ENCODE peak calls at places on chromosomes 6 and 20, in seven cellular contexts. One of them, this sample, is unnamed. For H3K36me3, the result is how much of the 10 kb centered on the place peaks cover.

GRCh38 chr6:70166088-70166958 is 136.6 kb downstream of the COL9A1 start:
- DNase-seq in left lung: peak
- DNase-seq in adrenal gland: peak
- DNase-seq in cardiac muscle cell: peak
- DNase-seq in OCI-LY7: peak
- DNase-seq in uterus: no peak
- DNase-seq in bronchial epithelial cell: peak
- DNase-seq in this sample: peak

GRCh38 chr6:28867078-28867414 is 56.7 kb downstream of the TRIM27 start:
- DNase-seq in left lung: no peak
- DNase-seq in adrenal gland: no peak
- DNase-seq in cardiac muscle cell: peak
- DNase-seq in OCI-LY7: no peak
- DNase-seq in uterus: no peak
- DNase-seq in bronchial epithelial cell: peak
- DNase-seq in this sample: no peak

GRCh38 chr20:36487069-36487468 is 54.2 kb upstream of the MYL9 start:
- DNase-seq in left lung: no peak
- DNase-seq in adrenal gland: peak
- DNase-seq in cardiac muscle cell: no peak
- DNase-seq in OCI-LY7: no peak
- DNase-seq in uterus: no peak
- DNase-seq in bronchial epithelial cell: no peak
- DNase-seq in this sample: no peak

GRCh38 chr20:61263938-61264337 is 11.9 kb downstream of the CDH4 start:
- DNase-seq in left lung: no peak
- DNase-seq in adrenal gland: no peak
- DNase-seq in cardiac muscle cell: no peak
- DNase-seq in OCI-LY7: no peak
- DNase-seq in uterus: no peak
- DNase-seq in bronchial epithelial cell: no peak
- DNase-seq in this sample: no peak

GRCh38 chr6:128162423-128162822 is 261.6 kb upstream of the THEMIS start:
- DNase-seq in left lung: no peak
- DNase-seq in adrenal gland: no peak
- DNase-seq in cardiac muscle cell: no peak
- DNase-seq in OCI-LY7: no peak
- DNase-seq in uterus: no peak
- DNase-seq in bronchial epithelial cell: no peak
- DNase-seq in this sample: no peak

GRCh38 chr20:37807901-37808751 is 94.8 kb upstream of the VSTM2L start:
- DNase-seq in left lung: no peak
- DNase-seq in adrenal gland: no peak
- DNase-seq in cardiac muscle cell: no peak
- DNase-seq in OCI-LY7: no peak
- DNase-seq in uterus: no peak
- DNase-seq in bronchial epithelial cell: no peak
- DNase-seq in this sample: no peak

GRCh38 chr6:131792091-131792496 is 15.7 kb upstream of the ENPP1 start:
- DNase-seq in left lung: no peak
- DNase-seq in adrenal gland: no peak
- DNase-seq in cardiac muscle cell: no peak
- DNase-seq in OCI-LY7: no peak
- DNase-seq in uterus: no peak
- DNase-seq in bronchial epithelial cell: peak
- DNase-seq in this sample: no peak

GRCh38 chr6:89662659-89663223 is 24.2 kb upstream of the LYRM2 start:
- DNase-seq in left lung: no peak
- DNase-seq in adrenal gland: no peak
- DNase-seq in cardiac muscle cell: no peak
- DNase-seq in OCI-LY7: no peak
- DNase-seq in uterus: no peak
- DNase-seq in bronchial epithelial cell: no peak
- DNase-seq in this sample: no peak

GRCh38 chr20:1429143-1429728 is 36.4 kb upstream of the FKBP1A start:
- DNase-seq in left lung: no peak
- DNase-seq in adrenal gland: no peak
- DNase-seq in cardiac muscle cell: no peak
- DNase-seq in OCI-LY7: no peak
- DNase-seq in uterus: no peak
- DNase-seq in bronchial epithelial cell: peak
- DNase-seq in this sample: no peak

GRCh38 chr6:143449731-143450452 is 603 bp downstream of the ADAT2 start:
- DNase-seq in left lung: no peak
- DNase-seq in adrenal gland: no peak
- DNase-seq in cardiac muscle cell: peak
- DNase-seq in OCI-LY7: peak
- DNase-seq in uterus: no peak
- DNase-seq in bronchial epithelial cell: peak
- DNase-seq in this sample: no peak

GRCh38 chr6:97591955-97592354 is 308.9 kb upstream of the MMS22L start:
- DNase-seq in left lung: no peak
- DNase-seq in adrenal gland: no peak
- DNase-seq in cardiac muscle cell: no peak
- DNase-seq in OCI-LY7: no peak
- DNase-seq in uterus: no peak
- DNase-seq in bronchial epithelial cell: no peak
- DNase-seq in this sample: no peak

GRCh38 chr20:958936-959815 is 42.9 kb downstream of the RSPO4 start:
- DNase-seq in left lung: no peak
- DNase-seq in adrenal gland: no peak
- DNase-seq in cardiac muscle cell: no peak
- DNase-seq in OCI-LY7: no peak
- DNase-seq in uterus: no peak
- DNase-seq in bronchial epithelial cell: no peak
- DNase-seq in this sample: no peak

GRCh38 chr20:64180673-64181072 is 16.4 kb downstream of the MYT1 start:
- DNase-seq in left lung: no peak
- DNase-seq in adrenal gland: no peak
- DNase-seq in cardiac muscle cell: no peak
- DNase-seq in OCI-LY7: no peak
- DNase-seq in uterus: no peak
- DNase-seq in bronchial epithelial cell: no peak
- DNase-seq in this sample: peak

GRCh38 chr6:75532521-75532920 is 38.9 kb upstream of the FILIP1 start:
- DNase-seq in left lung: no peak
- DNase-seq in adrenal gland: no peak
- DNase-seq in cardiac muscle cell: peak
- DNase-seq in OCI-LY7: no peak
- DNase-seq in uterus: no peak
- DNase-seq in bronchial epithelial cell: peak
- DNase-seq in this sample: no peak

GRCh38 chr6:18031680-18032256 is 44.3 kb upstream of the KIF13A start:
- DNase-seq in left lung: no peak
- DNase-seq in adrenal gland: no peak
- DNase-seq in cardiac muscle cell: no peak
- DNase-seq in OCI-LY7: no peak
- DNase-seq in uterus: no peak
- DNase-seq in bronchial epithelial cell: no peak
- DNase-seq in this sample: no peak

GRCh38 chr6:37218501-37218900 is 39.1 kb upstream of the TBC1D22B start:
- DNase-seq in left lung: no peak
- DNase-seq in adrenal gland: no peak
- DNase-seq in cardiac muscle cell: no peak
- DNase-seq in OCI-LY7: no peak
- DNase-seq in uterus: no peak
- DNase-seq in bronchial epithelial cell: no peak
- DNase-seq in this sample: no peak

GRCh38 chr20:1469925-1470571 is 3.4 kb upstream of the NSFL1C start:
- DNase-seq in left lung: peak
- DNase-seq in adrenal gland: peak
- DNase-seq in cardiac muscle cell: peak
- DNase-seq in OCI-LY7: peak
- DNase-seq in uterus: peak
- DNase-seq in bronchial epithelial cell: peak
- DNase-seq in this sample: peak

GRCh38 chr6:155014137-155014536 is 19.0 kb downstream of the TIAM2 start:
- DNase-seq in left lung: no peak
- DNase-seq in adrenal gland: no peak
- DNase-seq in cardiac muscle cell: no peak
- DNase-seq in OCI-LY7: no peak
- DNase-seq in uterus: no peak
- DNase-seq in bronchial epithelial cell: no peak
- DNase-seq in this sample: no peak

GRCh38 chr6:132684267-132684666 is 25.3 kb upstream of the TAAR1 start:
- DNase-seq in left lung: no peak
- DNase-seq in adrenal gland: no peak
- DNase-seq in cardiac muscle cell: no peak
- DNase-seq in OCI-LY7: no peak
- DNase-seq in uterus: no peak
- DNase-seq in bronchial epithelial cell: no peak
- DNase-seq in this sample: no peak

GRCh38 chr6:154501287-154501868 is 9.1 kb downstream of the CNKSR3 start:
- DNase-seq in left lung: no peak
- DNase-seq in adrenal gland: no peak
- DNase-seq in cardiac muscle cell: no peak
- DNase-seq in OCI-LY7: no peak
- DNase-seq in uterus: no peak
- DNase-seq in bronchial epithelial cell: no peak
- DNase-seq in this sample: no peak

GRCh38 chr6:43308990-43309477 is 408 bp upstream of the CRIP3 start:
- DNase-seq in left lung: no peak
- DNase-seq in adrenal gland: no peak
- DNase-seq in cardiac muscle cell: no peak
- DNase-seq in OCI-LY7: no peak
- DNase-seq in uterus: no peak
- DNase-seq in bronchial epithelial cell: no peak
- DNase-seq in this sample: no peak

GRCh38 chr20:7232796-7233195 is 465.3 kb downstream of the BMP2 start:
- DNase-seq in left lung: no peak
- DNase-seq in adrenal gland: no peak
- DNase-seq in cardiac muscle cell: no peak
- DNase-seq in OCI-LY7: no peak
- DNase-seq in uterus: no peak
- DNase-seq in bronchial epithelial cell: peak
- DNase-seq in this sample: no peak

GRCh38 chr20:23937303-23938117 is 51.1 kb downstream of the GGTLC1 start:
- DNase-seq in left lung: no peak
- DNase-seq in adrenal gland: peak
- DNase-seq in cardiac muscle cell: peak
- DNase-seq in OCI-LY7: peak
- DNase-seq in uterus: peak
- DNase-seq in bronchial epithelial cell: peak
- DNase-seq in this sample: peak

GRCh38 chr6:168158280-168158979 is 79.4 kb upstream of the FRMD1 start:
- DNase-seq in left lung: no peak
- DNase-seq in adrenal gland: no peak
- DNase-seq in cardiac muscle cell: no peak
- DNase-seq in OCI-LY7: no peak
- DNase-seq in uterus: no peak
- DNase-seq in bronchial epithelial cell: no peak
- DNase-seq in this sample: no peak

GRCh38 chr6:136186363-136186762 is 63.7 kb downstream of the MTFR2 start:
- DNase-seq in left lung: no peak
- DNase-seq in adrenal gland: no peak
- DNase-seq in cardiac muscle cell: no peak
- DNase-seq in OCI-LY7: no peak
- DNase-seq in uterus: no peak
- DNase-seq in bronchial epithelial cell: no peak
- DNase-seq in this sample: no peak

GRCh38 chr6:30686908-30687658 is 638 bp upstream of the PPP1R18 start:
- DNase-seq in left lung: peak
- DNase-seq in adrenal gland: peak
- DNase-seq in cardiac muscle cell: peak
- DNase-seq in OCI-LY7: peak
- DNase-seq in uterus: peak
- DNase-seq in bronchial epithelial cell: peak
- DNase-seq in this sample: peak

GRCh38 chr6:30683980-30684338 is 2.5 kb downstream of the PPP1R18 start:
- DNase-seq in left lung: no peak
- DNase-seq in adrenal gland: no peak
- DNase-seq in cardiac muscle cell: no peak
- DNase-seq in OCI-LY7: no peak
- DNase-seq in uterus: no peak
- DNase-seq in bronchial epithelial cell: no peak
- DNase-seq in this sample: no peak

GRCh38 chr6:30685977-30686907 is at the start of gene PPP1R18:
- DNase-seq in left lung: peak
- DNase-seq in adrenal gland: peak
- DNase-seq in cardiac muscle cell: peak
- DNase-seq in OCI-LY7: peak
- DNase-seq in uterus: peak
- DNase-seq in bronchial epithelial cell: peak
- DNase-seq in this sample: peak

GRCh38 chr6:30684386-30685156 is 1.9 kb downstream of the PPP1R18 start:
- DNase-seq in left lung: peak
- DNase-seq in adrenal gland: no peak
- DNase-seq in cardiac muscle cell: peak
- DNase-seq in OCI-LY7: peak
- DNase-seq in uterus: peak
- DNase-seq in bronchial epithelial cell: no peak
- DNase-seq in this sample: peak

GRCh38 chr6:30685157-30685976 is 1.1 kb downstream of the PPP1R18 start:
- DNase-seq in left lung: peak
- DNase-seq in adrenal gland: no peak
- DNase-seq in cardiac muscle cell: no peak
- DNase-seq in OCI-LY7: peak
- DNase-seq in uterus: peak
- DNase-seq in bronchial epithelial cell: no peak
- DNase-seq in this sample: no peak
- TF ChIP-seq CTCF in left lung: no peak
- TF ChIP-seq CTCF in adrenal gland: no peak
- TF ChIP-seq CTCF in cardiac muscle cell: peak
- TF ChIP-seq CTCF in OCI-LY7: peak
- TF ChIP-seq CTCF in uterus: no peak
- TF ChIP-seq CTCF in bronchial epithelial cell: peak
- TF ChIP-seq CTCF in this sample: no peak

GRCh38 chr20:53576586-53577318 is 16.9 kb downstream of the ZNF217 start:
- DNase-seq in left lung: no peak
- DNase-seq in adrenal gland: no peak
- DNase-seq in cardiac muscle cell: no peak
- DNase-seq in OCI-LY7: no peak
- DNase-seq in uterus: no peak
- DNase-seq in bronchial epithelial cell: no peak
- DNase-seq in this sample: no peak
- H3K36me3 ChIP-seq in left lung: half or more
- H3K36me3 ChIP-seq in adrenal gland: under half
- H3K36me3 ChIP-seq in cardiac muscle cell: half or more
- H3K36me3 ChIP-seq in OCI-LY7: half or more
- H3K36me3 ChIP-seq in uterus: under half
- H3K36me3 ChIP-seq in bronchial epithelial cell: under half
- H3K36me3 ChIP-seq in this sample: half or more

GRCh38 chr20:46708172-46708860 is 1.1 kb upstream of the SLC2A10 start:
- DNase-seq in left lung: no peak
- DNase-seq in adrenal gland: no peak
- DNase-seq in cardiac muscle cell: no peak
- DNase-seq in OCI-LY7: no peak
- DNase-seq in uterus: no peak
- DNase-seq in bronchial epithelial cell: peak
- DNase-seq in this sample: no peak
- TF ChIP-seq CTCF in left lung: no peak
- TF ChIP-seq CTCF in adrenal gland: no peak
- TF ChIP-seq CTCF in cardiac muscle cell: peak
- TF ChIP-seq CTCF in OCI-LY7: no peak
- TF ChIP-seq CTCF in uterus: no peak
- TF ChIP-seq CTCF in bronchial epithelial cell: peak
- TF ChIP-seq CTCF in this sample: no peak

DNA sequence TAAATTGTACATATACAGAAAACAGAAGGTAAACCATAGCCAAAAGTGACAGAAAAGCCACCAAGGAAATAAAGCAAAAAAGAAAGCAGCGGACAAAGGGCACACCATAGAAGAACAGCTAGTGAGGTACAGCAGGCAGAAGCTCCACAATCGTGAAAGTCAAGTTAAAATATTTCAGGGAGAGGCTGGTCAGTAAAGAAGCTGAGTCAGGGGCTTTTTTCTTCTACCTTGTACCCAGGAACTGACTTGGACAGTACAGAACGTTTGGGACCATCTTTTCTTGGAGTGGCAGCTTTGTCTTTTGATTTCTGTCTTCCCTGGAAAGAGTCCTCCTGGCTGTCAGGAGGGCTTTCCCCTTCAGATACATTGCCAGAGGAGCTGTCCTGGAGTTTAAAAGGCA is 8.1 kb downstream of the C6orf120 start:
- DNase-seq in left lung: no peak
- DNase-seq in adrenal gland: no peak
- DNase-seq in cardiac muscle cell: no peak
- DNase-seq in OCI-LY7: no peak
- DNase-seq in uterus: no peak
- DNase-seq in bronchial epithelial cell: no peak
- DNase-seq in this sample: no peak
- H3K36me3 ChIP-seq in left lung: half or more
- H3K36me3 ChIP-seq in adrenal gland: under half
- H3K36me3 ChIP-seq in cardiac muscle cell: half or more
- H3K36me3 ChIP-seq in OCI-LY7: half or more
- H3K36me3 ChIP-seq in uterus: under half
- H3K36me3 ChIP-seq in bronchial epithelial cell: under half
- H3K36me3 ChIP-seq in this sample: half or more